ENCODE peak calls at places on chromosomes 11 and 22, in seven cellular contexts. One of them, this sample, is unnamed.

GRCh38 chr11:92550411-92550810 is 325.8 kb downstream of the FAT3 start:
- DNase-seq in vagina: no peak
- DNase-seq in IMR-90: no peak
- DNase-seq in kidney: no peak
- DNase-seq in heart left ventricle: no peak
- DNase-seq in thoracic aorta: no peak
- DNase-seq in pancreas: peak; percentile 53
- DNase-seq in this sample: no peak

GRCh38 chr11:19447150-19447566 is 206.4 kb upstream of the E2F8 start:
- DNase-seq in thoracic aorta: no peak
- DNase-seq in heart left ventricle: no peak
- DNase-seq in pancreas: no peak
- DNase-seq in IMR-90: peak; percentile 60
- DNase-seq in vagina: no peak
- DNase-seq in kidney: no peak
- DNase-seq in this sample: no peak

GRCh38 chr22:36839356-36840073 is 21.3 kb upstream of the NCF4 start:
- DNase-seq in vagina: no peak
- DNase-seq in IMR-90: peak; percentile 9
- DNase-seq in thoracic aorta: no peak
- DNase-seq in kidney: no peak
- DNase-seq in pancreas: no peak
- DNase-seq in heart left ventricle: no peak
- DNase-seq in this sample: peak; percentile 26

GRCh38 chr11:202490-202889 is 4.7 kb downstream of the BET1L start:
- DNase-seq in IMR-90: no peak
- DNase-seq in pancreas: peak; percentile 13
- DNase-seq in kidney: peak; percentile 51
- DNase-seq in vagina: no peak
- DNase-seq in thoracic aorta: no peak
- DNase-seq in heart left ventricle: no peak
- DNase-seq in this sample: no peak

GRCh38 chr11:76186776-76187279 is 19.5 kb downstream of the WNT11 start:
- DNase-seq in thoracic aorta: no peak
- DNase-seq in heart left ventricle: no peak
- DNase-seq in kidney: no peak
- DNase-seq in pancreas: no peak
- DNase-seq in vagina: no peak
- DNase-seq in IMR-90: no peak
- DNase-seq in this sample: no peak

GRCh38 chr11:112241486-112241885 is 15.3 kb downstream of the PTS start:
- DNase-seq in vagina: no peak
- DNase-seq in thoracic aorta: no peak
- DNase-seq in pancreas: no peak
- DNase-seq in kidney: no peak
- DNase-seq in heart left ventricle: no peak
- DNase-seq in IMR-90: peak; percentile 85
- DNase-seq in this sample: peak; percentile 94

GRCh38 chr11:129260750-129261149 is 68.6 kb upstream of the ARHGAP32 start:
- DNase-seq in kidney: no peak
- DNase-seq in pancreas: no peak
- DNase-seq in heart left ventricle: no peak
- DNase-seq in vagina: no peak
- DNase-seq in thoracic aorta: no peak
- DNase-seq in IMR-90: no peak
- DNase-seq in this sample: peak; percentile 77

GRCh38 chr11:117925198-117925925 is 3.8 kb downstream of the TMPRSS13 start:
- DNase-seq in IMR-90: no peak
- DNase-seq in vagina: no peak
- DNase-seq in pancreas: no peak
- DNase-seq in thoracic aorta: no peak
- DNase-seq in kidney: peak; percentile 19
- DNase-seq in heart left ventricle: peak; percentile 58
- DNase-seq in this sample: no peak

GRCh38 chr11:9070740-9071476 is 20.5 kb downstream of the SCUBE2 start:
- DNase-seq in vagina: no peak
- DNase-seq in kidney: no peak
- DNase-seq in thoracic aorta: no peak
- DNase-seq in pancreas: no peak
- DNase-seq in IMR-90: no peak
- DNase-seq in heart left ventricle: no peak
- DNase-seq in this sample: no peak

GRCh38 chr11:42974510-42974909 is 337.3 kb upstream of the API5 start:
- DNase-seq in thoracic aorta: no peak
- DNase-seq in pancreas: no peak
- DNase-seq in kidney: no peak
- DNase-seq in IMR-90: no peak
- DNase-seq in heart left ventricle: no peak
- DNase-seq in vagina: no peak
- DNase-seq in this sample: no peak

GRCh38 chr22:29842740-29843139 is 4.7 kb upstream of the ASCC2 start:
- DNase-seq in pancreas: no peak
- DNase-seq in vagina: no peak
- DNase-seq in IMR-90: peak; percentile 91
- DNase-seq in thoracic aorta: no peak
- DNase-seq in heart left ventricle: no peak
- DNase-seq in kidney: no peak
- DNase-seq in this sample: no peak

GRCh38 chr11:127640822-127641485 is 640.4 kb upstream of the KIRREL3 start:
- DNase-seq in thoracic aorta: no peak
- DNase-seq in vagina: no peak
- DNase-seq in pancreas: no peak
- DNase-seq in kidney: no peak
- DNase-seq in IMR-90: peak; percentile 57
- DNase-seq in heart left ventricle: no peak
- DNase-seq in this sample: no peak

GRCh38 chr11:63670738-63671321 is 346 bp downstream of the ATL3 start:
- DNase-seq in heart left ventricle: peak; percentile 65
- DNase-seq in vagina: no peak
- DNase-seq in kidney: no peak
- DNase-seq in IMR-90: no peak
- DNase-seq in pancreas: peak; percentile 71
- DNase-seq in thoracic aorta: no peak
- DNase-seq in this sample: peak; percentile 51

GRCh38 chr11:104876838-104877500 is 21.3 kb downstream of the CASP12 start:
- DNase-seq in vagina: no peak
- DNase-seq in heart left ventricle: no peak
- DNase-seq in thoracic aorta: no peak
- DNase-seq in pancreas: no peak
- DNase-seq in IMR-90: no peak
- DNase-seq in kidney: no peak
- DNase-seq in this sample: no peak

GRCh38 chr11:109547356-109548027 is 125.5 kb downstream of the C11orf87 start:
- DNase-seq in pancreas: no peak
- DNase-seq in thoracic aorta: no peak
- DNase-seq in IMR-90: peak; percentile 56
- DNase-seq in kidney: no peak
- DNase-seq in heart left ventricle: no peak
- DNase-seq in vagina: no peak
- DNase-seq in this sample: peak; percentile 83

GRCh38 chr11:75432911-75433321 is at the start of gene KLHL35:
- DNase-seq in pancreas: no peak
- DNase-seq in kidney: no peak
- DNase-seq in thoracic aorta: no peak
- DNase-seq in heart left ventricle: no peak
- DNase-seq in vagina: no peak
- DNase-seq in IMR-90: no peak
- DNase-seq in this sample: no peak

GRCh38 chr11:86800076-86800955 is at the start of gene PRSS23:
- DNase-seq in IMR-90: peak; percentile 44
- DNase-seq in kidney: peak; percentile 93
- DNase-seq in heart left ventricle: peak; percentile 70
- DNase-seq in vagina: no peak
- DNase-seq in pancreas: peak; percentile 70
- DNase-seq in thoracic aorta: no peak
- DNase-seq in this sample: peak; percentile 88

GRCh38 chr11:72589802-72590761 is 84.1 kb downstream of the PDE2A start:
- DNase-seq in thoracic aorta: no peak
- DNase-seq in kidney: peak; percentile 77
- DNase-seq in IMR-90: no peak
- DNase-seq in pancreas: peak; percentile 63
- DNase-seq in vagina: no peak
- DNase-seq in heart left ventricle: peak; percentile 55
- DNase-seq in this sample: peak; percentile 27
- TF ChIP-seq CTCF in thoracic aorta: peak; percentile 17
- TF ChIP-seq CTCF in kidney: peak; percentile 41
- TF ChIP-seq CTCF in IMR-90: peak; percentile 36
- TF ChIP-seq CTCF in pancreas: peak; percentile 41
- TF ChIP-seq CTCF in vagina: peak; percentile 7
- TF ChIP-seq CTCF in heart left ventricle: peak; percentile 48
- TF ChIP-seq CTCF in this sample: peak; percentile 56

DNA sequence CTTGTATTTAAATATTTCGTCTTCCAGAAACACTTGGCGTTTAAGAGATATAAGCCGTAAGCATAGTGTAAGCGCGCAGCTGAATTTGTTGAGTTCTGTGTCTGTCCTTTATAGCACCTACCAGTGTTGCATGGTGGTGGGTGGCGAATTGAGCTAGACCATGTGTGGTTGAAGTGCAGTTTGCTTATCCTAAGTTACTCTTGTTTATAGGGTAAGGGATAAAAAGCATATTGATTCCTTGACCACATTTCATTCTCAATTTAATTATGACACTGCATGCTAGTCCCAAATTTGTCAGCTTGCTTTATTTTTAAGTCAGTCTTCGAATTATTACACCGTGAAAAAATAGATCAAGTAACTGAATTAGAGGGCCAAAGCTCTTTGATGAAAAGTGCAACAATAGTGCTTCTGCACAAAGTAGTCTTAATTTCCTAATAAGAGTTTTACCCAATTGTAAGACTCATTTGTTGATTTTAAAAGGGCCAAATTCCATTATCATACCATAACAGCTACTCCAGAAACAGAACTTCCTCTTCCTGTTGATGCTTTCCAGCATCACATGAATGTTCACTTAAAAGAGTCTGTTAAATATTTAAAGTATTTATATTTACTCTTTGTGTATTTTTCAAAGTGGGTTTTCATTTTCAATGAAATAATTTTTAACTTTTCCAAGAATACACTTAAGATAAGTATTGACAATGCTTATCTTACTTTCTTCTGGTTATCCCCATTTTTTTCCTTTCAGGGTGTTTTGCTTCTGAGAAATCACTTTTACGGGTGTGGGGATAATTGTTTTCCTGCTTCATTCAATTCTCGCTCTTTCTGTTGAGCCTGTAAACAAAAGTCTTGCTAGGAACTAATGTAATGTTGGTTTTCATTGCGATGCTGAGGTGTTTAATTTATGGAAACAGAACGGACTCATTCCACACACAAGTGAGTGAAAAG is 2.0 kb downstream of the ARHGEF12 start:
- DNase-seq in heart left ventricle: no peak
- DNase-seq in IMR-90: peak; percentile 59
- DNase-seq in kidney: no peak
- DNase-seq in pancreas: no peak
- DNase-seq in thoracic aorta: no peak
- DNase-seq in vagina: no peak
- DNase-seq in this sample: peak; percentile 34
- H3K4me1 ChIP-seq in heart left ventricle: peaks cover 7% of the 10 kb centered on the region
- H3K4me1 ChIP-seq in IMR-90: no peaks in the 10 kb centered on the region
- H3K4me1 ChIP-seq in kidney: peaks cover 21% of the 10 kb centered on the region
- H3K4me1 ChIP-seq in pancreas: peaks cover 26% of the 10 kb centered on the region
- H3K4me1 ChIP-seq in thoracic aorta: peaks cover 62% of the 10 kb centered on the region
- H3K4me1 ChIP-seq in vagina: peaks cover 65% of the 10 kb centered on the region
- H3K4me1 ChIP-seq in this sample: peaks cover 47% of the 10 kb centered on the region

DNA sequence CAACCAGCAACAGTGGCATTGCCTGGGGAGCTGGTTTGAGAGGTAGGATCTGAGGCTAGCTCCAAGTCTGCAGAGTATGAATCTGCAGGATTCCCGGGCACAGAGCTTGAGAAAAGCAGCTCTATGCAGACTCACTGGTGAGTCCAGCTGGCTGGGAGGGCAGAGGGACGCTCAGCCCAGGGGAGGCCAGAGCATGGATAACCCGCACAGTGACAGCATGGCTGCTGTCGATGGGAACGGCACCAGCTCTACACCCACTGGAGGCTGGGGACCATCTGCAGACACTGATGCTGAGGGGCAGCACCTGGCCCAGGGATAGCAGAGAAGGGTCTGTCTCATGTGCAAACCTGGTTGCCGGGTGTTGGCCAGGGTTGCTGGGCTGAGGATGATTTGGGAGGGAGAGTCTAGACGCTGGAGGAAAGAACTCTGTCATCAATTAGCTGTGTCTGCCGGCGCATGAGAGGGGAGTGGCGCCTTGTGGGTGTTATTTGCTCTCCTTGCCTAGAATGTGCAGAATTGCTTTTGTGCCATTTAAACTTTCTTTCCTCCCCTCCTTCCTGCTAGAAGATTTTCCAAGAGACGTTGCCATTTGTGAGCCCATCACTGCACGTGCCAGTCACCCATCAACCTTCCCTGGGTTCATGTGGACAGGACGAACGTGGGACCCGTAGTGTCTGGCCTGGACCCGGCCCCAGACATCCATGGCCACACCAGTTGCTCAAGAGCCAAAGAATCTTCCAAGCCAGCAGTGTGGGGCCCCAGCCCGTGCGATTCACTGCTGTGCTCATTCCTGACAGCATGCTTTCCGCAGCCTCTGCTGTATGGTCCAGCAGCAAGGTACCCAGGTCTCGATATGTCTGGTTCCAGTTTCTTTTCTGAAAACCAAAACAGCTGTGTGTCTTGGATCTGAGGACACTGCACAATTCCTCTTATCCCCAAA is 19.1 kb upstream of the LINC01488 start:
- DNase-seq in thoracic aorta: no peak
- DNase-seq in kidney: peak; percentile 52
- DNase-seq in IMR-90: no peak
- DNase-seq in pancreas: no peak
- DNase-seq in vagina: no peak
- DNase-seq in heart left ventricle: peak; percentile 32
- DNase-seq in this sample: no peak
- H3K27ac ChIP-seq in thoracic aorta: no peak overlapping the region
- H3K27ac ChIP-seq in kidney: no peak overlapping the region
- H3K27ac ChIP-seq in IMR-90: no peak overlapping the region
- H3K27ac ChIP-seq in pancreas: no peak overlapping the region
- H3K27ac ChIP-seq in vagina: no peak overlapping the region
- H3K27ac ChIP-seq in heart left ventricle: peak overlapping the region; percentile 69
- H3K27ac ChIP-seq in this sample: no peak overlapping the region

DNA sequence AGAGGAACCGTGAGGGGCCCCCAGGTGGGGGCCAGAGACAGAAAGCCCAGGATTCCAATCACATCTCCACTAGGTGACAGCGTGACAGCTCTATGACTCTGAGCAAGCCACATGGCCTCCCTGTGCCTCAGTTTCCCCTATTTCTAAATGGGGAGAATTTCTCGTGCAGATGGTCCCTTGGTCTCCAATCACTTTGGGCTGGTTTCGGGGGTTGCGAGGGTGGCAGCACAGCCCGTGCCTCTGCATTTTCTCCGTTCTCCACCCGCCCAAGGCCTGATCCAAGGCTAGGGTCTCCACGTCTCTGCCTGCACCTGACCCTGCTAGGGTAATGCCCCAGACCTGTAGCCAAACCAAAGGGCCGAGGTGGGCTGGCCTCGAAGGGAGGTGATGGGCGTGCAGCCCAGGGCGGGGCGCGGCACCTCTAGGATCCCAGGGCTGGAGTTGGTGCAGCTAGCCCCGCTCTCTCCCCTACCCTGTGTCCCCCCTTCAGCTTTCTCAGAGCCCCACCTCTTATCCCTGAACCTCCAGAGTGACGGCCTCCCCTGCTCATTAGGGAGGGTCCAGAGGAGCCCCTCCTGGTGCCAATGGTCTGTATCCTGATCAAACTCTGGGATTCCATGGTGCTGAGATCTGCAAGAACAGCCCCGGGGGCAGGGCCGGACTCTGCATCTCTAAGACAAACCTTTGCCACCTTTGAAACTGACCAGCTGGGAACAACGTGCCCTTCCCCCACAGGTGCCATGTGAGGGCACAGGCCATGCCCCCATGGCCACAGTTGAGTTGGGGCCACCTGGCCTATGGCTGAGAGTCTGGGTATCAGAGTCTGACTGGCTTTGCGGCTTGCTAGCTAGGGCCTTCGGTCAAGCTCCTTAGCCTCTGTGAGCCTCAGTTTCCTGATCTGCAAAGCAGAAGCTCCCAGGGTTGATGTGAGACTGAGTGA is 22.9 kb upstream of the CBX7 start:
- DNase-seq in vagina: no peak
- DNase-seq in IMR-90: no peak
- DNase-seq in heart left ventricle: no peak
- DNase-seq in kidney: peak; percentile 86
- DNase-seq in pancreas: no peak
- DNase-seq in thoracic aorta: no peak
- DNase-seq in this sample: no peak
- TF ChIP-seq CTCF in vagina: no peak
- TF ChIP-seq CTCF in IMR-90: no peak
- TF ChIP-seq CTCF in heart left ventricle: no peak
- TF ChIP-seq CTCF in kidney: no peak
- TF ChIP-seq CTCF in pancreas: no peak
- TF ChIP-seq CTCF in thoracic aorta: no peak
- TF ChIP-seq CTCF in this sample: peak; percentile 9

This sample was measured in cardiac muscle cell.